ENCODE peak calls at places on chromosomes 16 and 17, in eight cellular contexts. One of them, this sample, is unnamed.

GRCh38 chr17:51006601-51007000 is 114.1 kb downstream of the SPAG9 start:
- DNase-seq in AG09309: no peak
- DNase-seq in mammary epithelial cell: no peak
- DNase-seq in pancreas: no peak
- DNase-seq in stimulated activated CD4-positive, alpha-beta T cell treated with anti-CD3 and anti-CD28 coated beads, Interleukin-1b, Interleukin-23, amount 100 ng/mL, for 48 hours: no peak
- DNase-seq in BJ: no peak
- DNase-seq in activated naive CD4-positive, alpha-beta T cell treated with anti-CD3 and anti-CD28 coated beads, Interleukin-2, amount 10 ng/mL, durations not matched to agents 7 days and 5 days: no peak
- DNase-seq in foreskin fibroblast: no peak
- DNase-seq in this sample: no peak

GRCh38 chr17:59219992-59220327 is 351 bp upstream of the GDPD1 start:
- DNase-seq in AG09309: no peak
- DNase-seq in mammary epithelial cell: no peak
- DNase-seq in pancreas: no peak
- DNase-seq in stimulated activated CD4-positive, alpha-beta T cell treated with anti-CD3 and anti-CD28 coated beads, Interleukin-1b, Interleukin-23, amount 100 ng/mL, for 48 hours: no peak
- DNase-seq in BJ: no peak
- DNase-seq in activated naive CD4-positive, alpha-beta T cell treated with anti-CD3 and anti-CD28 coated beads, Interleukin-2, amount 10 ng/mL, durations not matched to agents 7 days and 5 days: no peak
- DNase-seq in foreskin fibroblast: no peak
- DNase-seq in this sample: no peak

GRCh38 chr17:63263053-63263452 is 183.1 kb downstream of the CYB561 start:
- DNase-seq in AG09309: no peak
- DNase-seq in mammary epithelial cell: no peak
- DNase-seq in pancreas: no peak
- DNase-seq in stimulated activated CD4-positive, alpha-beta T cell treated with anti-CD3 and anti-CD28 coated beads, Interleukin-1b, Interleukin-23, amount 100 ng/mL, for 48 hours: no peak
- DNase-seq in BJ: no peak
- DNase-seq in activated naive CD4-positive, alpha-beta T cell treated with anti-CD3 and anti-CD28 coated beads, Interleukin-2, amount 10 ng/mL, durations not matched to agents 7 days and 5 days: no peak
- DNase-seq in foreskin fibroblast: no peak
- DNase-seq in this sample: no peak

GRCh38 chr17:17668358-17668757 is 12.9 kb upstream of the RAI1 start:
- DNase-seq in AG09309: no peak
- DNase-seq in mammary epithelial cell: no peak
- DNase-seq in pancreas: peak; percentile 37
- DNase-seq in stimulated activated CD4-positive, alpha-beta T cell treated with anti-CD3 and anti-CD28 coated beads, Interleukin-1b, Interleukin-23, amount 100 ng/mL, for 48 hours: no peak
- DNase-seq in BJ: no peak
- DNase-seq in activated naive CD4-positive, alpha-beta T cell treated with anti-CD3 and anti-CD28 coated beads, Interleukin-2, amount 10 ng/mL, durations not matched to agents 7 days and 5 days: no peak
- DNase-seq in foreskin fibroblast: no peak
- DNase-seq in this sample: no peak

GRCh38 chr16:19029980-19030379 is 37.4 kb upstream of the COQ7 start:
- DNase-seq in AG09309: no peak
- DNase-seq in mammary epithelial cell: no peak
- DNase-seq in pancreas: no peak
- DNase-seq in stimulated activated CD4-positive, alpha-beta T cell treated with anti-CD3 and anti-CD28 coated beads, Interleukin-1b, Interleukin-23, amount 100 ng/mL, for 48 hours: no peak
- DNase-seq in BJ: no peak
- DNase-seq in activated naive CD4-positive, alpha-beta T cell treated with anti-CD3 and anti-CD28 coated beads, Interleukin-2, amount 10 ng/mL, durations not matched to agents 7 days and 5 days: no peak
- DNase-seq in foreskin fibroblast: no peak
- DNase-seq in this sample: no peak

GRCh38 chr16:85222151-85222863 is 110.0 kb upstream of the CIBAR2 start:
- DNase-seq in AG09309: no peak
- DNase-seq in mammary epithelial cell: no peak
- DNase-seq in pancreas: no peak
- DNase-seq in stimulated activated CD4-positive, alpha-beta T cell treated with anti-CD3 and anti-CD28 coated beads, Interleukin-1b, Interleukin-23, amount 100 ng/mL, for 48 hours: no peak
- DNase-seq in BJ: no peak
- DNase-seq in activated naive CD4-positive, alpha-beta T cell treated with anti-CD3 and anti-CD28 coated beads, Interleukin-2, amount 10 ng/mL, durations not matched to agents 7 days and 5 days: no peak
- DNase-seq in foreskin fibroblast: no peak
- DNase-seq in this sample: no peak

GRCh38 chr17:79892457-79893236 is 53.4 kb upstream of the CBX4 start:
- DNase-seq in AG09309: no peak
- DNase-seq in mammary epithelial cell: peak; percentile 20
- DNase-seq in pancreas: peak; percentile 45
- DNase-seq in stimulated activated CD4-positive, alpha-beta T cell treated with anti-CD3 and anti-CD28 coated beads, Interleukin-1b, Interleukin-23, amount 100 ng/mL, for 48 hours: no peak
- DNase-seq in BJ: no peak
- DNase-seq in activated naive CD4-positive, alpha-beta T cell treated with anti-CD3 and anti-CD28 coated beads, Interleukin-2, amount 10 ng/mL, durations not matched to agents 7 days and 5 days: no peak
- DNase-seq in foreskin fibroblast: no peak
- DNase-seq in this sample: no peak

GRCh38 chr17:2782030-2782429 is 14.2 kb upstream of the RAP1GAP2 start:
- DNase-seq in AG09309: no peak
- DNase-seq in mammary epithelial cell: no peak
- DNase-seq in pancreas: no peak
- DNase-seq in stimulated activated CD4-positive, alpha-beta T cell treated with anti-CD3 and anti-CD28 coated beads, Interleukin-1b, Interleukin-23, amount 100 ng/mL, for 48 hours: no peak
- DNase-seq in BJ: no peak
- DNase-seq in activated naive CD4-positive, alpha-beta T cell treated with anti-CD3 and anti-CD28 coated beads, Interleukin-2, amount 10 ng/mL, durations not matched to agents 7 days and 5 days: no peak
- DNase-seq in foreskin fibroblast: peak; percentile 7
- DNase-seq in this sample: no peak

GRCh38 chr16:85310868-85311585 is 198.8 kb upstream of the CIBAR2 start:
- DNase-seq in AG09309: no peak
- DNase-seq in mammary epithelial cell: no peak
- DNase-seq in pancreas: no peak
- DNase-seq in stimulated activated CD4-positive, alpha-beta T cell treated with anti-CD3 and anti-CD28 coated beads, Interleukin-1b, Interleukin-23, amount 100 ng/mL, for 48 hours: peak; percentile 21
- DNase-seq in BJ: no peak
- DNase-seq in activated naive CD4-positive, alpha-beta T cell treated with anti-CD3 and anti-CD28 coated beads, Interleukin-2, amount 10 ng/mL, durations not matched to agents 7 days and 5 days: peak; percentile 75
- DNase-seq in foreskin fibroblast: no peak
- DNase-seq in this sample: no peak

GRCh38 chr17:82545071-82545462 is 25.5 kb downstream of the FOXK2 start:
- DNase-seq in AG09309: no peak
- DNase-seq in mammary epithelial cell: no peak
- DNase-seq in pancreas: no peak
- DNase-seq in stimulated activated CD4-positive, alpha-beta T cell treated with anti-CD3 and anti-CD28 coated beads, Interleukin-1b, Interleukin-23, amount 100 ng/mL, for 48 hours: no peak
- DNase-seq in BJ: no peak
- DNase-seq in activated naive CD4-positive, alpha-beta T cell treated with anti-CD3 and anti-CD28 coated beads, Interleukin-2, amount 10 ng/mL, durations not matched to agents 7 days and 5 days: no peak
- DNase-seq in foreskin fibroblast: no peak
- DNase-seq in this sample: no peak

GRCh38 chr16:3364774-3365427 is 9.2 kb downstream of the OR2C1 start:
- DNase-seq in AG09309: peak; percentile 91
- DNase-seq in mammary epithelial cell: peak; percentile 90
- DNase-seq in pancreas: peak; percentile 83
- DNase-seq in stimulated activated CD4-positive, alpha-beta T cell treated with anti-CD3 and anti-CD28 coated beads, Interleukin-1b, Interleukin-23, amount 100 ng/mL, for 48 hours: peak; percentile 93
- DNase-seq in BJ: peak; percentile 84
- DNase-seq in activated naive CD4-positive, alpha-beta T cell treated with anti-CD3 and anti-CD28 coated beads, Interleukin-2, amount 10 ng/mL, durations not matched to agents 7 days and 5 days: peak; percentile 88
- DNase-seq in foreskin fibroblast: peak; percentile 93
- DNase-seq in this sample: peak; percentile 81

GRCh38 chr16:75341934-75342811 is 90.7 kb upstream of the BCAR1 start:
- DNase-seq in AG09309: peak; percentile 33
- DNase-seq in mammary epithelial cell: peak; percentile 75
- DNase-seq in pancreas: no peak
- DNase-seq in stimulated activated CD4-positive, alpha-beta T cell treated with anti-CD3 and anti-CD28 coated beads, Interleukin-1b, Interleukin-23, amount 100 ng/mL, for 48 hours: no peak
- DNase-seq in BJ: peak; percentile 39
- DNase-seq in activated naive CD4-positive, alpha-beta T cell treated with anti-CD3 and anti-CD28 coated beads, Interleukin-2, amount 10 ng/mL, durations not matched to agents 7 days and 5 days: no peak
- DNase-seq in foreskin fibroblast: peak; percentile 82
- DNase-seq in this sample: no peak

GRCh38 chr16:9092963-9093477 is 1.6 kb downstream of the HAPSTR1 start:
- DNase-seq in AG09309: no peak
- DNase-seq in mammary epithelial cell: no peak
- DNase-seq in pancreas: peak; percentile 64
- DNase-seq in stimulated activated CD4-positive, alpha-beta T cell treated with anti-CD3 and anti-CD28 coated beads, Interleukin-1b, Interleukin-23, amount 100 ng/mL, for 48 hours: peak; percentile 26
- DNase-seq in BJ: no peak
- DNase-seq in activated naive CD4-positive, alpha-beta T cell treated with anti-CD3 and anti-CD28 coated beads, Interleukin-2, amount 10 ng/mL, durations not matched to agents 7 days and 5 days: peak; percentile 59
- DNase-seq in foreskin fibroblast: no peak
- DNase-seq in this sample: no peak

GRCh38 chr16:67399749-67400704 is 6.7 kb upstream of the TPPP3 start:
- DNase-seq in AG09309: no peak
- DNase-seq in mammary epithelial cell: no peak
- DNase-seq in pancreas: no peak
- DNase-seq in stimulated activated CD4-positive, alpha-beta T cell treated with anti-CD3 and anti-CD28 coated beads, Interleukin-1b, Interleukin-23, amount 100 ng/mL, for 48 hours: no peak
- DNase-seq in BJ: no peak
- DNase-seq in activated naive CD4-positive, alpha-beta T cell treated with anti-CD3 and anti-CD28 coated beads, Interleukin-2, amount 10 ng/mL, durations not matched to agents 7 days and 5 days: no peak
- DNase-seq in foreskin fibroblast: no peak
- DNase-seq in this sample: no peak

GRCh38 chr17:49861150-49861884 is 13.4 kb upstream of the TAC4 start:
- DNase-seq in AG09309: no peak
- DNase-seq in mammary epithelial cell: peak; percentile 24
- DNase-seq in pancreas: no peak
- DNase-seq in stimulated activated CD4-positive, alpha-beta T cell treated with anti-CD3 and anti-CD28 coated beads, Interleukin-1b, Interleukin-23, amount 100 ng/mL, for 48 hours: peak; percentile 47
- DNase-seq in BJ: no peak
- DNase-seq in activated naive CD4-positive, alpha-beta T cell treated with anti-CD3 and anti-CD28 coated beads, Interleukin-2, amount 10 ng/mL, durations not matched to agents 7 days and 5 days: peak; percentile 60
- DNase-seq in foreskin fibroblast: no peak
- DNase-seq in this sample: no peak

GRCh38 chr17:37643829-37644228 is 583 bp upstream of the DDX52 start:
- DNase-seq in AG09309: no peak
- DNase-seq in mammary epithelial cell: peak; percentile 1
- DNase-seq in pancreas: no peak
- DNase-seq in stimulated activated CD4-positive, alpha-beta T cell treated with anti-CD3 and anti-CD28 coated beads, Interleukin-1b, Interleukin-23, amount 100 ng/mL, for 48 hours: no peak
- DNase-seq in BJ: no peak
- DNase-seq in activated naive CD4-positive, alpha-beta T cell treated with anti-CD3 and anti-CD28 coated beads, Interleukin-2, amount 10 ng/mL, durations not matched to agents 7 days and 5 days: no peak
- DNase-seq in foreskin fibroblast: no peak
- DNase-seq in this sample: no peak

GRCh38 chr16:20960899-20961298 is 60.3 kb downstream of the LYRM1 start:
- DNase-seq in AG09309: no peak
- DNase-seq in mammary epithelial cell: no peak
- DNase-seq in pancreas: no peak
- DNase-seq in stimulated activated CD4-positive, alpha-beta T cell treated with anti-CD3 and anti-CD28 coated beads, Interleukin-1b, Interleukin-23, amount 100 ng/mL, for 48 hours: no peak
- DNase-seq in BJ: no peak
- DNase-seq in activated naive CD4-positive, alpha-beta T cell treated with anti-CD3 and anti-CD28 coated beads, Interleukin-2, amount 10 ng/mL, durations not matched to agents 7 days and 5 days: no peak
- DNase-seq in foreskin fibroblast: no peak
- DNase-seq in this sample: no peak

GRCh38 chr17:81261096-81261495 is 22.0 kb downstream of the NDUFAF8 start:
- DNase-seq in AG09309: no peak
- DNase-seq in mammary epithelial cell: no peak
- DNase-seq in pancreas: no peak
- DNase-seq in stimulated activated CD4-positive, alpha-beta T cell treated with anti-CD3 and anti-CD28 coated beads, Interleukin-1b, Interleukin-23, amount 100 ng/mL, for 48 hours: no peak
- DNase-seq in BJ: no peak
- DNase-seq in activated naive CD4-positive, alpha-beta T cell treated with anti-CD3 and anti-CD28 coated beads, Interleukin-2, amount 10 ng/mL, durations not matched to agents 7 days and 5 days: no peak
- DNase-seq in foreskin fibroblast: no peak
- DNase-seq in this sample: no peak

GRCh38 chr17:4444782-4445473 is 11.2 kb downstream of the SPNS3 start:
- DNase-seq in AG09309: no peak
- DNase-seq in mammary epithelial cell: peak; percentile 15
- DNase-seq in pancreas: peak; percentile 88
- DNase-seq in stimulated activated CD4-positive, alpha-beta T cell treated with anti-CD3 and anti-CD28 coated beads, Interleukin-1b, Interleukin-23, amount 100 ng/mL, for 48 hours: no peak
- DNase-seq in BJ: no peak
- DNase-seq in activated naive CD4-positive, alpha-beta T cell treated with anti-CD3 and anti-CD28 coated beads, Interleukin-2, amount 10 ng/mL, durations not matched to agents 7 days and 5 days: no peak
- DNase-seq in foreskin fibroblast: no peak
- DNase-seq in this sample: no peak

GRCh38 chr16:12239953-12240485 is 263.5 kb downstream of the SNX29 start:
- DNase-seq in AG09309: peak; percentile 13
- DNase-seq in mammary epithelial cell: peak; percentile 5
- DNase-seq in pancreas: no peak
- DNase-seq in stimulated activated CD4-positive, alpha-beta T cell treated with anti-CD3 and anti-CD28 coated beads, Interleukin-1b, Interleukin-23, amount 100 ng/mL, for 48 hours: no peak
- DNase-seq in BJ: no peak
- DNase-seq in activated naive CD4-positive, alpha-beta T cell treated with anti-CD3 and anti-CD28 coated beads, Interleukin-2, amount 10 ng/mL, durations not matched to agents 7 days and 5 days: no peak
- DNase-seq in foreskin fibroblast: no peak
- DNase-seq in this sample: no peak

This sample was measured in suprapubic skin.